ENCODE peak calls at places on chromosomes 5 and 9, in nine cellular contexts. T is NB4; X is mesendoderm; Y is neuronal stem cell; E is CD4-positive, alpha-beta memory T cell; V is PC-9; F is colonic mucosa; P is kidney epithelial cell; N is tibial artery. D is an unnamed sample.

GRCh38 chr5:110361501-110361900 is 365.0 kb downstream of the TMEM232 start:
- DNase-seq in T (no peak), X (no peak), Y (no peak), E (no peak), V (no peak), F (no peak), P (peak), N (no peak), D (no peak)

GRCh38 chr5:72237879-72238278 is 82.2 kb downstream of the MRPS27 start:
- DNase-seq in T (no peak), X (no peak), Y (no peak), E (no peak), V (no peak), F (no peak), P (no peak), N (no peak), D (no peak)

GRCh38 chr5:153122416-153122815 is 368.1 kb upstream of the GRIA1 start:
- DNase-seq in T (no peak), X (no peak), Y (no peak), E (no peak), V (no peak), F (no peak), P (no peak), N (no peak), D (no peak)

GRCh38 chr9:20139755-20140154 is 350.9 kb upstream of the SLC24A2 start:
- DNase-seq in T (no peak), X (no peak), Y (no peak), E (no peak), V (no peak), F (no peak), P (no peak), N (no peak), D (no peak)

GRCh38 chr9:114163517-114163924 is 8.2 kb downstream of the COL27A1 start:
- DNase-seq in T (no peak), X (peak), Y (no peak), E (no peak), V (no peak), F (no peak), P (no peak), N (peak), D (no peak)

GRCh38 chr5:179264641-179265528 is 80.4 kb downstream of the ADAMTS2 start:
- DNase-seq in T (no peak), X (no peak), Y (no peak), E (no peak), V (no peak), F (no peak), P (no peak), N (no peak), D (no peak)

GRCh38 chr9:122394265-122395242 is 23.7 kb downstream of the PTGS1 start:
- DNase-seq in T (no peak), X (no peak), Y (no peak), E (no peak), V (no peak), F (peak), P (no peak), N (peak), D (no peak)

GRCh38 chr5:95110112-95110511 is 174.8 kb downstream of the MCTP1 start:
- DNase-seq in T (peak), X (peak), Y (no peak), E (no peak), V (no peak), F (no peak), P (no peak), N (no peak), D (no peak)

GRCh38 chr9:104580562-104580961 is 11.6 kb downstream of the OR13C8 start:
- DNase-seq in T (no peak), X (no peak), Y (no peak), E (no peak), V (no peak), F (no peak), P (no peak), N (no peak), D (no peak)

GRCh38 chr9:37309136-37309535 is 113.4 kb upstream of the GRHPR start:
- DNase-seq in T (peak), X (peak), Y (no peak), E (no peak), V (no peak), F (no peak), P (no peak), N (no peak), D (no peak)

GRCh38 chr5:43773032-43773830 is 170.3 kb downstream of the NNT start:
- DNase-seq in T (peak), X (peak), Y (no peak), E (no peak), V (peak), F (no peak), P (peak), N (no peak), D (peak)

GRCh38 chr9:106717686-106718085 is 145.3 kb upstream of the ZNF462 start:
- DNase-seq in T (no peak), X (peak), Y (no peak), E (no peak), V (peak), F (no peak), P (peak), N (no peak), D (peak)

GRCh38 chr9:136252281-136252680 is 6.7 kb upstream of the QSOX2 start:
- DNase-seq in T (no peak), X (no peak), Y (no peak), E (no peak), V (no peak), F (no peak), P (no peak), N (no peak), D (no peak)

GRCh38 chr5:213803-214395 is 4.1 kb downstream of the CCDC127 start:
- DNase-seq in T (no peak), X (no peak), Y (no peak), E (no peak), V (no peak), F (no peak), P (no peak), N (no peak), D (no peak)

GRCh38 chr5:61429906-61430305 is 97.8 kb downstream of the ZSWIM6 start:
- DNase-seq in T (no peak), X (no peak), Y (no peak), E (no peak), V (no peak), F (no peak), P (no peak), N (no peak), D (no peak)

GRCh38 chr9:134461436-134461982 is 135.3 kb downstream of the RXRA start:
- DNase-seq in T (no peak), X (no peak), Y (no peak), E (no peak), V (peak), F (no peak), P (no peak), N (no peak), D (no peak)

GRCh38 chr5:66285343-66285942 is 141.3 kb downstream of the SREK1 start:
- DNase-seq in T (no peak), X (no peak), Y (no peak), E (no peak), V (no peak), F (no peak), P (no peak), N (no peak), D (no peak)

GRCh38 chr9:116888066-116888465 is 201.0 kb downstream of the TRIM32 start:
- DNase-seq in T (no peak), X (no peak), Y (no peak), E (no peak), V (no peak), F (no peak), P (no peak), N (no peak), D (no peak)

GRCh38 chr9:6024035-6024554 is 8.7 kb upstream of the RANBP6 start:
- DNase-seq in T (peak), X (peak), Y (peak), E (peak), V (no peak), F (no peak), P (no peak), N (no peak), D (no peak)

GRCh38 chr9:82560457-82560904 is 502.5 kb downstream of the RASEF start:
- DNase-seq in T (no peak), X (no peak), Y (no peak), E (no peak), V (no peak), F (peak), P (no peak), N (no peak), D (no peak)

GRCh38 chr5:72474117-72474915 is 32.9 kb downstream of the ZNF366 start:
- DNase-seq in T (no peak), X (no peak), Y (no peak), E (no peak), V (no peak), F (no peak), P (no peak), N (no peak), D (no peak)

GRCh38 chr9:14216612-14217194 is 97.2 kb downstream of the NFIB start:
- DNase-seq in T (no peak), X (no peak), Y (no peak), E (no peak), V (no peak), F (no peak), P (no peak), N (no peak), D (no peak)

GRCh38 chr9:33799928-33800689 is 4.7 kb downstream of the PRSS3 start:
- DNase-seq in T (no peak), X (no peak), Y (no peak), E (no peak), V (no peak), F (no peak), P (no peak), N (no peak), D (no peak)

GRCh38 chr9:121386442-121387175 is 16.6 kb upstream of the STOM start:
- DNase-seq in T (no peak), X (peak), Y (no peak), E (no peak), V (no peak), F (no peak), P (no peak), N (no peak), D (no peak)

GRCh38 chr9:40927260-40927631 is 201.2 kb downstream of the FOXD4L6 start:
- DNase-seq in T (no peak), X (no peak), Y (no peak), E (no peak), V (no peak), F (no peak), P (no peak), N (no peak), D (no peak)

GRCh38 chr5:68456756-68457217 is 241.2 kb downstream of the PIK3R1 start:
- DNase-seq in T (no peak), X (peak), Y (no peak), E (no peak), V (peak), F (peak), P (peak), N (no peak), D (no peak)

GRCh38 chr5:96142786-96143434 is 181.3 kb upstream of the ELL2 start:
- DNase-seq in T (peak), X (no peak), Y (no peak), E (no peak), V (no peak), F (no peak), P (no peak), N (no peak), D (no peak)

GRCh38 chr5:15500326-15500958 is 462 bp downstream of the FBXL7 start:
- DNase-seq in T (no peak), X (peak), Y (peak), E (no peak), V (no peak), F (peak), P (no peak), N (peak), D (no peak)

GRCh38 chr5:77180167-77181081 is 30.1 kb upstream of the PDE8B start:
- DNase-seq in T (no peak), X (no peak), Y (no peak), E (no peak), V (no peak), F (peak), P (no peak), N (peak), D (no peak)

GRCh38 chr5:16930487-16930886 is 5.6 kb downstream of the MYO10 start:
- DNase-seq in T (no peak), X (peak), Y (no peak), E (no peak), V (no peak), F (no peak), P (no peak), N (no peak), D (no peak)

GRCh38 chr9:20997503-20998076 is 33.9 kb downstream of the HACD4 start:
- DNase-seq in T (peak), X (no peak), Y (no peak), E (no peak), V (no peak), F (no peak), P (no peak), N (no peak), D (no peak)

GRCh38 chr9:124040935-124041816 is 29.6 kb downstream of the LHX2 start:
- DNase-seq in T (peak), X (no peak), Y (no peak), E (peak), V (no peak), F (peak), P (no peak), N (no peak), D (no peak)

GRCh38 chr5:150141544-150142188 is 14.0 kb downstream of the PDGFRB start:
- DNase-seq in T (no peak), X (peak), Y (peak), E (no peak), V (no peak), F (no peak), P (no peak), N (no peak), D (no peak)

GRCh38 chr5:150138551-150139265 is 16.9 kb downstream of the PDGFRB start:
- DNase-seq in T (no peak), X (peak), Y (peak), E (no peak), V (no peak), F (no peak), P (peak), N (peak), D (no peak)

GRCh38 chr5:150142189-150142788 is 13.4 kb downstream of the PDGFRB start:
- DNase-seq in T (no peak), X (no peak), Y (no peak), E (no peak), V (no peak), F (no peak), P (no peak), N (no peak), D (no peak)

GRCh38 chr5:150139334-150139733 is 16.3 kb downstream of the PDGFRB start:
- DNase-seq in T (no peak), X (peak), Y (no peak), E (no peak), V (no peak), F (no peak), P (peak), N (no peak), D (no peak)

GRCh38 chr5:150140830-150141229 is 14.8 kb downstream of the PDGFRB start:
- DNase-seq in T (peak), X (no peak), Y (no peak), E (no peak), V (no peak), F (no peak), P (no peak), N (no peak), D (peak)
- H3K4me3 ChIP-seq in T (no peak), X (no peak), Y (no peak), E (no peak), V (no peak), F (no peak), P (no peak), N (peak), D (no peak)

GRCh38 chr9:77015291-77016048 is 4.0 kb upstream of the FOXB2 start:
- DNase-seq in T (no peak), X (no peak), Y (no peak), E (no peak), V (no peak), F (no peak), P (no peak), N (no peak), D (no peak)
- H3K4me3 ChIP-seq in T (no peak), X (no peak), Y (peak), E (no peak), V (no peak), F (no peak), P (no peak), N (no peak), D (no peak)

DNA sequence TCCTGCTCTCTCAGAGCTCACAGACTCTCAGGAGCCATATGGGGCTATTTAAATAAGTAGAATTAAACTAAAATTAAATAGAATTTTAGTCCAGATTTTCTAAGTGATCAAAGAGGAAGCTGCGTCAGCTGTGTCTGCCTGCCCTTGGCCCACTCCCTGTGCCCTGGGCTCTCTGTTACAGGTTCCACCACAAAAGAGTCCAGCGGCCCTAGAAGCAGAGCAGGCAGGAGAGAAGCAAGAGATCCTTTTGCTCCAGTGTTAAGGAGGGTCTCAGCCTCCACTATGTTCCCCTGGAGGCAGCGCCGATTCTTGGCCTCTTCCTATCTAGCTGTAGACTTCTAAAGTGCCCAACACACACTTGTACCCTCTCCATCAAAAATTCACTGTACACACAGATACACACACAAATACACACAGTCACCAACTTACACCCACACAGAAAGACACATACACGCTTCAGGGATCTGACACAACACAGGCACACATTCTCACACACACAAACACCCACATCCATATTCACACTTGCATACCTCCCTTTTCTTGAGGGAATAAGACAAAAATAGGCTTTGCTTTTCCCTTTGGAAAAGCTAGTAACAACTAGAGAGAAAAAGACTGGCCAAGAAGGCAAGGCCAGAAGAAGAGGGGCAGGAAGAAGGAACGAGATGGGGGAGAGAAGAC is 5.5 kb upstream of the TNIP1 start:
- DNase-seq in T (no peak), X (no peak), Y (no peak), E (no peak), V (no peak), F (no peak), P (no peak), N (no peak), D (no peak)
- H3K4me3 ChIP-seq in T (no peak), X (no peak), Y (no peak), E (peak), V (no peak), F (peak), P (peak), N (no peak), D (no peak)

GRCh38 chr9:97907051-97907450 is 15.2 kb downstream of the TRMO start:
- DNase-seq in T (peak), X (no peak), Y (no peak), E (peak), V (no peak), F (no peak), P (no peak), N (no peak), D (no peak)
- H3K4me3 ChIP-seq in T (peak), X (no peak), Y (no peak), E (no peak), V (no peak), F (no peak), P (no peak), N (no peak), D (no peak)

GRCh38 chr5:151523335-151523734 is 67.8 kb downstream of the FAT2 start:
- DNase-seq in T (peak), X (peak), Y (peak), E (peak), V (no peak), F (peak), P (no peak), N (no peak), D (no peak)
- H3K4me3 ChIP-seq in T (no peak), X (no peak), Y (no peak), E (no peak), V (no peak), F (no peak), P (no peak), N (no peak), D (no peak)

GRCh38 chr5:143037071-143037470 is 266.9 kb downstream of the ARHGAP26 start:
- DNase-seq in T (peak), X (peak), Y (no peak), E (no peak), V (no peak), F (no peak), P (no peak), N (no peak), D (no peak)
- H3K4me3 ChIP-seq in T (no peak), X (no peak), Y (no peak), E (no peak), V (no peak), F (no peak), P (no peak), N (no peak), D (no peak)

D was measured in AG04449.